ENCODE peak calls at places on chromosomes 16 and 17, in seven cellular contexts. W is AG04450, Y is fibroblast of lung, H is ovary, P is SK-N-SH, R is uterus, Q is left lung. B is an unnamed sample.

GRCh38 chr17:64282753-64283080 is 19.7 kb upstream of the TEX2 start:
- DNase-seq in W (no peak), Y (no peak), H (no peak), P (no peak), R (no peak), Q (no peak), B (no peak)

GRCh38 chr16:73053379-73054130 is 5.6 kb upstream of the ZFHX3 start:
- DNase-seq in W (no peak), Y (peak; percentile 65), H (no peak), P (peak; percentile 52), R (no peak), Q (no peak), B (no peak)

GRCh38 chr16:50428116-50428515 is 59.3 kb upstream of the BRD7 start:
- DNase-seq in W (no peak), Y (peak; percentile 12), H (no peak), P (no peak), R (no peak), Q (no peak), B (no peak)

GRCh38 chr17:44487170-44487569 is 16.0 kb downstream of the GPATCH8 start:
- DNase-seq in W (no peak), Y (no peak), H (no peak), P (no peak), R (no peak), Q (no peak), B (no peak)

GRCh38 chr16:22161999-22162657 is at the start of gene SDR42E2:
- DNase-seq in W (no peak), Y (no peak), H (no peak), P (peak; percentile 83), R (no peak), Q (peak; percentile 81), B (peak; percentile 43)

GRCh38 chr17:65531508-65532431 is 29.7 kb downstream of the AXIN2 start:
- DNase-seq in W (peak; percentile 50), Y (peak; percentile 60), H (peak; percentile 80), P (peak; percentile 93), R (peak; percentile 84), Q (no peak), B (no peak)

GRCh38 chr16:84821179-84821578 is 1.4 kb downstream of the CRISPLD2 start:
- DNase-seq in W (no peak), Y (no peak), H (no peak), P (no peak), R (no peak), Q (peak; percentile 40), B (no peak)

GRCh38 chr17:40303009-40303657 is 5.8 kb upstream of the RARA start:
- DNase-seq in W (peak; percentile 57), Y (peak; percentile 59), H (peak; percentile 32), P (peak; percentile 63), R (peak; percentile 44), Q (no peak), B (no peak)

GRCh38 chr16:63617990-63618763 is 1503.7 kb downstream of the CDH11 start:
- DNase-seq in W (no peak), Y (peak; percentile 2), H (no peak), P (no peak), R (no peak), Q (peak; percentile 68), B (no peak)

GRCh38 chr17:73042809-73043685 is 49.4 kb downstream of the SLC39A11 start:
- DNase-seq in W (no peak), Y (peak; percentile 52), H (no peak), P (peak; percentile 47), R (no peak), Q (no peak), B (no peak)

GRCh38 chr16:89431158-89431584 is 59.2 kb downstream of the ANKRD11 start:
- DNase-seq in W (peak; percentile 95), Y (peak; percentile 80), H (no peak), P (no peak), R (no peak), Q (no peak), B (no peak)

GRCh38 chr17:61200349-61200735 is 199.3 kb upstream of the TBX2 start:
- DNase-seq in W (peak; percentile 36), Y (peak; percentile 76), H (no peak), P (no peak), R (no peak), Q (no peak), B (no peak)

GRCh38 chr17:81523139-81524062 is 4.8 kb upstream of the FSCN2 start:
- DNase-seq in W (no peak), Y (no peak), H (peak; percentile 28), P (peak; percentile 85), R (no peak), Q (peak; percentile 65), B (no peak)

GRCh38 chr17:22464041-22464440 is 771.7 kb downstream of the KCNJ18 start:
- DNase-seq in W (no peak), Y (no peak), H (no peak), P (no peak), R (no peak), Q (no peak), B (no peak)

GRCh38 chr17:22462461-22462860 is 770.1 kb downstream of the KCNJ18 start:
- DNase-seq in W (no peak), Y (no peak), H (no peak), P (no peak), R (no peak), Q (no peak), B (no peak)

GRCh38 chr17:22461460-22462145 is 769.3 kb downstream of the KCNJ18 start:
- DNase-seq in W (no peak), Y (no peak), H (no peak), P (no peak), R (no peak), Q (no peak), B (no peak)

GRCh38 chr17:22460461-22461063 is 768.2 kb downstream of the KCNJ18 start:
- DNase-seq in W (no peak), Y (no peak), H (no peak), P (no peak), R (no peak), Q (no peak), B (no peak)

GRCh38 chr17:22463110-22463850 is 771.0 kb downstream of the KCNJ18 start:
- DNase-seq in W (no peak), Y (no peak), H (no peak), P (no peak), R (no peak), Q (no peak), B (no peak)
- H3K9me3 ChIP-seq in W (peaks cover 51% of the 10 kb centered on the region), Y (no peaks in the 10 kb centered on the region), H (peaks cover 4% of the 10 kb centered on the region), P (no peaks in the 10 kb centered on the region), R (no peaks in the 10 kb centered on the region), Q (peaks cover 39% of the 10 kb centered on the region), B (no peaks in the 10 kb centered on the region)

DNA sequence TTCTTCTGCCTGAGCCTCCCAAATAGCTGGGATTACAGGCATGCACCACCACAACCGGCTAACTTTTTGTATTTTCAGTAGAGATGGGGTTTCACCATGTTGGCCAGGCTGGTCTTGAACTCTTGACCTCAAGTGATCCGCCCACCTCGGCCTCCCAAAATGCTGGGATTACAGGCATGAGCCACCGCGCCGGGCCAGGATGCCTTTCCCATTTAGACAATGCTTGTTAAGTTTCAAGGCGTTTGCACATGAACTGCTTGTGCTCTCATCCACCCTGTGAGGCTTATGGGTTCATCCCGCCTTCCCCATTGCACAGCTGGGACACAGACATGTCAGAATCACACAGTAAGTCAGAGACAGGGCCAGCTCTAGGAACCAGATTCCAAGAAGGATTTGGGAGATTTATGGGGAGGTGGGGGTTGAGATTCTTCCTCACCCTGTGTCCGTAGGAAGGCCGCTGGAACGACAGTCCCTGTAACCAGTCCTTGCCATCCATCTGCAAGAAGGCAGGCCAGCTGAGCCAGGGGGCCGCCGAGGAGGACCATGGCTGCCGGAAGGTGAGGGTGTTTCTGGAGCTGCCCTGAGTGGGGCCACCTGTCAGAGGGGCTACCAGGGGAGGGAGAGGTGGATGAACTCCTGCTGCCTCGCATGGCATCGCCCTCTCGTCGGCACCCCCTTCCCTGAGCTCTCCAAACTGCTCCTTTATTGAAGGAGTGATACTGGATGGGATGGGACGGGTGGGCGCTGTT is 46.3 kb downstream of the MRC2 start:
- DNase-seq in W (no peak), Y (no peak), H (no peak), P (no peak), R (no peak), Q (no peak), B (no peak)
- H3K9me3 ChIP-seq in W (no peaks in the 10 kb centered on the region), Y (no peaks in the 10 kb centered on the region), H (no peaks in the 10 kb centered on the region), P (no peaks in the 10 kb centered on the region), R (no peaks in the 10 kb centered on the region), Q (no peaks in the 10 kb centered on the region), B (no peaks in the 10 kb centered on the region)

GRCh38 chr17:5183410-5183793 is 8.3 kb downstream of the ZNF594 start:
- DNase-seq in W (no peak), Y (no peak), H (no peak), P (no peak), R (no peak), Q (no peak), B (no peak)
- H3K9me3 ChIP-seq in W (peaks cover 76% of the 10 kb centered on the region), Y (peaks cover 6% of the 10 kb centered on the region), H (peaks cover 55% of the 10 kb centered on the region), P (peaks cover 67% of the 10 kb centered on the region), R (peaks cover 92% of the 10 kb centered on the region), Q (peaks cover 100% of the 10 kb centered on the region), B (peaks cover 36% of the 10 kb centered on the region)

DNA sequence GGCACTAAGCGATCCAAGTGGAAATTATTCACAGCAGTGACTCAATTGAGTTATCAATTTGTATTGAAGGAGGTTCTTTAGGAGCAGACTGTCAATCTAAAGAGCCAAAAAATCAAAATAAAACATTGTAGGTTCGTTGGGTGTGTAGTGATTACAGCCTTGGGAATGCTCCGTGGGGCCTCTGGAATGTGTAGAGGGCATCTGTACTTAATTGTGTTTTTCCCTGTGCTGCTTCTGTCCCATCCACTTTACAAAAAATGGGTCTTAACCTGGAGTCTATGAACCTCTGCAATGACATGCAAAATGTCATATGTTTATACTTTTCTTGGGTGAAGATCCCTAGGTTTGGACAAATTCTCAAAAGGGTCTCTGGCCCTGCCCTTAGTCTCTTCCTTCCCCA is 215.1 kb downstream of the CCDC182 start:
- DNase-seq in W (no peak), Y (no peak), H (no peak), P (no peak), R (no peak), Q (no peak), B (no peak)
- H3K9me3 ChIP-seq in W (no peaks in the 10 kb centered on the region), Y (no peaks in the 10 kb centered on the region), H (no peaks in the 10 kb centered on the region), P (no peaks in the 10 kb centered on the region), R (no peaks in the 10 kb centered on the region), Q (no peaks in the 10 kb centered on the region), B (no peaks in the 10 kb centered on the region)

GRCh38 chr17:52751051-52751450 is 592.5 kb upstream of the CA10 start:
- DNase-seq in W (no peak), Y (no peak), H (no peak), P (peak; percentile 6), R (no peak), Q (peak; percentile 26), B (no peak)

GRCh38 chr17:52758481-52758880 is 600.0 kb upstream of the CA10 start:
- DNase-seq in W (no peak), Y (no peak), H (no peak), P (no peak), R (no peak), Q (no peak), B (no peak)

GRCh38 chr17:52756739-52757138 is 598.2 kb upstream of the CA10 start:
- DNase-seq in W (no peak), Y (no peak), H (no peak), P (no peak), R (no peak), Q (no peak), B (no peak)

GRCh38 chr17:52759864-52760263 is 601.4 kb upstream of the CA10 start:
- DNase-seq in W (no peak), Y (no peak), H (no peak), P (no peak), R (no peak), Q (no peak), B (no peak)

DNA sequence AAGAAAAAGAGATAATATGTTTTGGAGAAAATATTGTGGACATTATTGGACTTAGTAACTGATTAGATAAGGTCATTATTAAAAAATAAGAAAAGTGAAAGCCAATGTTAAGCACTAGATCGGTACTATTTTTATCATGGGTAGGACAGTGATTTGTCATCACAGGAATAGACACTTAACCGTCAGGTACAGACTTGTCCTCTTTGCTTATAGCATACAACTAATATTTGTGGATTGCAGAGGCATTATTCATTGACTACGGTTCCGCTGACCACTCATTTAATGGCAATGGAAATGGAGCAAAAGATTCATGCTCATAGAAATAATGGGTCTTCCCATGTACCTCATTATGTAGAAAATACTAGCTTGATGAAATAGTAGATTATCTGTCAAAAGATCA is 596.3 kb upstream of the CA10 start:
- DNase-seq in W (no peak), Y (no peak), H (no peak), P (no peak), R (no peak), Q (no peak), B (no peak)
- H3K9me3 ChIP-seq in W (peaks cover 12% of the 10 kb centered on the region), Y (no peaks in the 10 kb centered on the region), H (no peaks in the 10 kb centered on the region), P (no peaks in the 10 kb centered on the region), R (no peaks in the 10 kb centered on the region), Q (no peaks in the 10 kb centered on the region), B (no peaks in the 10 kb centered on the region)